ENCODE peak calls at places on chromosomes 5 and 9, in ten cellular contexts. K is aorta, V is testis, T is body of pancreas, O is Karpas-422, H is A549, S is uterus, J is HCT116, I is MM.1S, A is colonic mucosa. L is an unnamed sample. For H3K4me1 and H3K9me3, the result is how much of the 10 kb centered on the place peaks cover.

GRCh38 chr5:61409568-61409967 is 77.5 kb downstream of the ZSWIM6 start:
- DNase-seq in K (no peak), V (no peak), T (no peak), O (no peak), H (peak), S (no peak), J (peak), I (no peak), A (no peak), L (no peak)

GRCh38 chr5:95029569-95030366 is 255.1 kb downstream of the MCTP1 start:
- DNase-seq in K (no peak), V (no peak), T (no peak), O (no peak), H (no peak), S (no peak), J (no peak), I (no peak), A (no peak), L (no peak)

GRCh38 chr5:9774472-9775079 is 144.4 kb upstream of the TAS2R1 start:
- DNase-seq in K (no peak), V (no peak), T (no peak), O (peak), H (peak), S (no peak), J (no peak), I (no peak), A (no peak), L (no peak)

GRCh38 chr9:74570879-74571512 is 73.9 kb downstream of the RORB start:
- DNase-seq in K (no peak), V (peak), T (peak), O (peak), H (peak), S (no peak), J (peak), I (peak), A (peak), L (no peak)

GRCh38 chr9:93081931-93082330 is 14.1 kb upstream of the CARD19 start:
- DNase-seq in K (no peak), V (peak), T (no peak), O (no peak), H (no peak), S (peak), J (no peak), I (no peak), A (peak), L (no peak)

GRCh38 chr9:86945868-86946711 is 1.2 kb downstream of the GAS1 start:
- DNase-seq in K (peak), V (peak), T (peak), O (peak), H (peak), S (peak), J (no peak), I (peak), A (peak), L (peak)

GRCh38 chr5:143374496-143375217 is 28.8 kb downstream of the NR3C1 start:
- DNase-seq in K (no peak), V (no peak), T (no peak), O (no peak), H (no peak), S (no peak), J (no peak), I (no peak), A (no peak), L (no peak)

GRCh38 chr5:157248771-157249475 is 17.0 kb upstream of the CYFIP2 start:
- DNase-seq in K (no peak), V (no peak), T (no peak), O (no peak), H (no peak), S (no peak), J (no peak), I (no peak), A (peak), L (peak)

GRCh38 chr5:127849436-127849835 is 146.2 kb downstream of the CCDC192 start:
- DNase-seq in K (no peak), V (no peak), T (no peak), O (peak), H (no peak), S (no peak), J (no peak), I (no peak), A (no peak), L (no peak)

GRCh38 chr5:147321569-147321968 is 86.7 kb downstream of the STK32A start:
- DNase-seq in K (no peak), V (no peak), T (no peak), O (no peak), H (no peak), S (no peak), J (no peak), I (no peak), A (no peak), L (no peak)

GRCh38 chr9:116572095-116572748 is 114.9 kb upstream of the TRIM32 start:
- DNase-seq in K (peak), V (peak), T (peak), O (peak), H (peak), S (peak), J (peak), I (peak), A (peak), L (no peak)

GRCh38 chr9:33418090-33418489 is 15.7 kb upstream of the AQP7 start:
- DNase-seq in K (no peak), V (no peak), T (no peak), O (peak), H (no peak), S (no peak), J (no peak), I (no peak), A (peak), L (no peak)

GRCh38 chr9:38008168-38009034 is 60.6 kb downstream of the SHB start:
- DNase-seq in K (peak), V (no peak), T (no peak), O (peak), H (peak), S (no peak), J (peak), I (no peak), A (no peak), L (no peak)

GRCh38 chr5:109709225-109709624 is 19.5 kb downstream of the MAN2A1 start:
- DNase-seq in K (no peak), V (no peak), T (peak), O (no peak), H (no peak), S (no peak), J (no peak), I (no peak), A (no peak), L (no peak)

GRCh38 chr5:173302546-173303155 is 25.6 kb downstream of the STC2 start:
- DNase-seq in K (no peak), V (no peak), T (peak), O (no peak), H (peak), S (no peak), J (peak), I (no peak), A (no peak), L (no peak)

GRCh38 chr9:20112367-20112766 is 323.5 kb upstream of the SLC24A2 start:
- DNase-seq in K (no peak), V (no peak), T (no peak), O (no peak), H (no peak), S (no peak), J (no peak), I (no peak), A (no peak), L (no peak)

GRCh38 chr9:131299948-131300347 is 10.4 kb downstream of the PLPP7 start:
- DNase-seq in K (no peak), V (no peak), T (no peak), O (no peak), H (no peak), S (no peak), J (no peak), I (no peak), A (no peak), L (no peak)

GRCh38 chr5:178632305-178632704 is 5.5 kb upstream of the CLK4 start:
- DNase-seq in K (no peak), V (no peak), T (no peak), O (no peak), H (no peak), S (no peak), J (no peak), I (no peak), A (no peak), L (no peak)

GRCh38 chr5:150510460-150511263 is 2.7 kb downstream of the NDST1 start:
- DNase-seq in K (no peak), V (no peak), T (peak), O (no peak), H (peak), S (no peak), J (no peak), I (no peak), A (peak), L (no peak)
- H3K4me1 ChIP-seq in K (under half), V (half or more), T (half or more), O (under half), H (half or more), S (under half), J (under half), I (under half), A (half or more), L (under half)

GRCh38 chr9:138100711-138101349 is 223.2 kb downstream of the CACNA1B start:
- DNase-seq in K (no peak), V (peak), T (no peak), O (peak), H (peak), S (peak), J (no peak), I (no peak), A (peak), L (no peak)

GRCh38 chr9:138097501-138097991 is 220.0 kb downstream of the CACNA1B start:
- DNase-seq in K (no peak), V (peak), T (no peak), O (no peak), H (no peak), S (peak), J (no peak), I (no peak), A (no peak), L (no peak)

GRCh38 chr9:138099803-138100598 is 222.4 kb downstream of the CACNA1B start:
- DNase-seq in K (no peak), V (peak), T (no peak), O (no peak), H (no peak), S (peak), J (no peak), I (no peak), A (peak), L (no peak)

GRCh38 chr9:138098116-138098907 is 220.7 kb downstream of the CACNA1B start:
- DNase-seq in K (no peak), V (peak), T (no peak), O (no peak), H (no peak), S (peak), J (no peak), I (no peak), A (peak), L (no peak)

GRCh38 chr9:138098908-138099791 is 221.6 kb downstream of the CACNA1B start:
- DNase-seq in K (no peak), V (peak), T (no peak), O (no peak), H (no peak), S (peak), J (no peak), I (no peak), A (peak), L (no peak)
- H3K9me3 ChIP-seq in K (under half), V (under half), T (under half), O (under half), H (under half), S (under half), J (under half), I (under half), A (under half), L (under half)

DNA sequence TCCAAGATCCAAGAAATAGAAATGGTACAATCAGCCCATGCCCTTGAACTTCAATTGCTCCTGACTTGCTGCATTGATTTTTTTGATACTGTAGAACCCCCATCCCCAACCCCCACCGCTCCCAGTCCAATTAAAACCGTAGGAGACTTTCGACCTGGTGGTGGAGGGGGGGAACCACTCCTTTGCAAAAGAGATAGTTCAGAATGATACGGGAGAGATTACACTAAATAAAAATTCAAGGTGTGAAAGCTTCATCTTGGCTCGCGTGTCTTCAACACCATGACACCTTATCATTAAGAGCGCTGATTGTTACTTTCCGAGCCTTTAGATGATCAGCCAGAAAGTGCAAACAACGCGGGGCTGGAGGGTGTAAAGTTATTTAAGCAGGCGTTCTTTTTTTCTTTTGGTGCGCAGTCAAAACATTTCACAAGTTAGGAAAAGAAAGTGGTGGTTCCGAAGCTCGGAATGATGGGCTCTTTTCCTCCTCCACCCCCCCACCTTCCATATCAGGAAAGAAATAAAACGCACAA is 1.3 kb upstream of the ZNF462 start:
- DNase-seq in K (no peak), V (no peak), T (no peak), O (no peak), H (no peak), S (no peak), J (no peak), I (no peak), A (no peak), L (no peak)
- H3K4me1 ChIP-seq in K (under half), V (under half), T (under half), O (under half), H (under half), S (under half), J (under half), I (under half), A (under half), L (under half)

GRCh38 chr5:44981708-44982107 is 173.0 kb downstream of the MRPS30 start:
- DNase-seq in K (no peak), V (no peak), T (no peak), O (no peak), H (no peak), S (no peak), J (no peak), I (no peak), A (no peak), L (no peak)
- H3K9me3 ChIP-seq in K (under half), V (under half), T (under half), O (under half), H (under half), S (under half), J (under half), I (under half), A (under half), L (under half)

DNA sequence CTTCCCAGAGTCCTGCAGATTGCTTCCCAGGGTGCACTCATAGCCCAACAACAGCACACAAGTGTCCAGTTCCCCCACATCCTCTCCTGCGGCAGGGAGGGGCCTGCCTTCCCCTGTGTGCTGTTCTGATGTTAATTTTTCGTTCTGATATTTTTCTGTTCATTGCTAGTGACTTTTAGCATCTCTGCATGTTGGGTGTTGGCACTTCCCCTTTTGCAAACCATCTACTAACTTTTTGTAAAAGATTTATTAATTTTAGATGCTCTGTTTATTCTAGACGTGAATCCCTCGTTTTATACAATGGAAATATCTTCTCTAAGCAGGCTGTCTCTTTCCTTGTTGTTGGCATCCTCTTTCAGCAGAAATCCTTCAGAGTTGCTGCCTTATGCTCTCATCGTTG is 97.3 kb upstream of the DAP start:
- DNase-seq in K (no peak), V (no peak), T (no peak), O (no peak), H (no peak), S (no peak), J (no peak), I (no peak), A (no peak), L (no peak)
- H3K4me1 ChIP-seq in K (under half), V (under half), T (under half), O (under half), H (under half), S (under half), J (under half), I (under half), A (under half), L (under half)

GRCh38 chr9:96766199-96766598 is 11.7 kb downstream of the ZNF510 start:
- DNase-seq in K (no peak), V (no peak), T (no peak), O (no peak), H (no peak), S (no peak), J (no peak), I (no peak), A (no peak), L (no peak)

GRCh38 chr9:96769989-96770388 is 7.9 kb downstream of the ZNF510 start:
- DNase-seq in K (no peak), V (no peak), T (no peak), O (no peak), H (no peak), S (no peak), J (no peak), I (no peak), A (no peak), L (no peak)

DNA sequence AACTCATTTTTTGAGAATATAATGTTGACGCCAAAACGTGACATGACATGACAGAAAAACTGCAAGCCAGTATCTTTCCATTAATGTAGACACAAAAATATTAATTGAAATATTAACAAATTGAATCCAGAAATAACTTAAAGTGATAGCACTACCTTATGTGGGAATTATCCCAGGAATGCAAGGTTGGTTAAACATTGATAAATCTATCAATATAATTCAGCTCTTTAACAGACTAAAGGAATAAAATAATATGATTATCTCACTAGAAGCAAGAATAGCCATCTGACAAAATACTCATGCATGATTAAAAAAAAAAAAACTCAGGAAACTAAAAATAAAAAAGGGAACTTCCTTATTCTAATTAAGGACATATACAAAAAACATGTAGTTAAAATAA is 6.8 kb downstream of the ZNF510 start:
- DNase-seq in K (no peak), V (no peak), T (no peak), O (peak), H (no peak), S (no peak), J (no peak), I (no peak), A (no peak), L (no peak)
- H3K9me3 ChIP-seq in K (under half), V (under half), T (under half), O (under half), H (half or more), S (half or more), J (under half), I (under half), A (under half), L (under half)

L was measured in CD4-positive, alpha-beta memory T cell.